ENCODE peak calls at places on chromosomes 5 and 9, in seven cellular contexts. One of them, this sample, is unnamed.

GRCh38 chr5:111892949-111893348 is 136.0 kb upstream of the NREP start:
- DNase-seq in HTR-8/SVneo: no peak
- DNase-seq in stimulated activated CD4-positive, alpha-beta T cell treated with anti-CD3 and anti-CD28 coated beads, TNF-alpha, amount 100 ng/mL, for 48 hours: no peak
- DNase-seq in iris pigment epithelial cell: peak
- DNase-seq in NCI-H2171: no peak
- DNase-seq in tibial nerve: no peak
- DNase-seq in immature natural killer cell: no peak
- DNase-seq in this sample: no peak

GRCh38 chr5:35232124-35232523 is 1.8 kb upstream of the PRLR start:
- DNase-seq in iris pigment epithelial cell: no peak
- DNase-seq in HTR-8/SVneo: no peak
- DNase-seq in tibial nerve: no peak
- DNase-seq in stimulated activated CD4-positive, alpha-beta T cell treated with anti-CD3 and anti-CD28 coated beads, TNF-alpha, amount 100 ng/mL, for 48 hours: no peak
- DNase-seq in immature natural killer cell: no peak
- DNase-seq in NCI-H2171: no peak
- DNase-seq in this sample: no peak

GRCh38 chr5:135493406-135494180 is 41.4 kb upstream of the TIFAB start:
- DNase-seq in immature natural killer cell: no peak
- DNase-seq in tibial nerve: no peak
- DNase-seq in stimulated activated CD4-positive, alpha-beta T cell treated with anti-CD3 and anti-CD28 coated beads, TNF-alpha, amount 100 ng/mL, for 48 hours: no peak
- DNase-seq in HTR-8/SVneo: peak
- DNase-seq in iris pigment epithelial cell: peak
- DNase-seq in NCI-H2171: no peak
- DNase-seq in this sample: no peak

GRCh38 chr9:304519-305185 is 90.0 kb downstream of the DOCK8 start:
- DNase-seq in HTR-8/SVneo: no peak
- DNase-seq in immature natural killer cell: no peak
- DNase-seq in NCI-H2171: no peak
- DNase-seq in stimulated activated CD4-positive, alpha-beta T cell treated with anti-CD3 and anti-CD28 coated beads, TNF-alpha, amount 100 ng/mL, for 48 hours: no peak
- DNase-seq in iris pigment epithelial cell: peak
- DNase-seq in tibial nerve: no peak
- DNase-seq in this sample: no peak

GRCh38 chr5:2310946-2311345 is 428.2 kb upstream of the IRX4 start:
- DNase-seq in NCI-H2171: no peak
- DNase-seq in immature natural killer cell: no peak
- DNase-seq in iris pigment epithelial cell: no peak
- DNase-seq in HTR-8/SVneo: no peak
- DNase-seq in tibial nerve: no peak
- DNase-seq in stimulated activated CD4-positive, alpha-beta T cell treated with anti-CD3 and anti-CD28 coated beads, TNF-alpha, amount 100 ng/mL, for 48 hours: no peak
- DNase-seq in this sample: no peak

GRCh38 chr5:164188733-164189148 is 683.3 kb downstream of the MAT2B start:
- DNase-seq in NCI-H2171: no peak
- DNase-seq in immature natural killer cell: no peak
- DNase-seq in HTR-8/SVneo: no peak
- DNase-seq in tibial nerve: no peak
- DNase-seq in stimulated activated CD4-positive, alpha-beta T cell treated with anti-CD3 and anti-CD28 coated beads, TNF-alpha, amount 100 ng/mL, for 48 hours: no peak
- DNase-seq in iris pigment epithelial cell: no peak
- DNase-seq in this sample: peak

GRCh38 chr5:8770431-8770830 is 775.4 kb downstream of the SEMA5A start:
- DNase-seq in NCI-H2171: no peak
- DNase-seq in immature natural killer cell: no peak
- DNase-seq in tibial nerve: no peak
- DNase-seq in stimulated activated CD4-positive, alpha-beta T cell treated with anti-CD3 and anti-CD28 coated beads, TNF-alpha, amount 100 ng/mL, for 48 hours: no peak
- DNase-seq in iris pigment epithelial cell: peak
- DNase-seq in HTR-8/SVneo: no peak
- DNase-seq in this sample: no peak

GRCh38 chr9:125655074-125655633 is 51.9 kb downstream of the MAPKAP1 start:
- DNase-seq in iris pigment epithelial cell: no peak
- DNase-seq in NCI-H2171: no peak
- DNase-seq in stimulated activated CD4-positive, alpha-beta T cell treated with anti-CD3 and anti-CD28 coated beads, TNF-alpha, amount 100 ng/mL, for 48 hours: no peak
- DNase-seq in immature natural killer cell: no peak
- DNase-seq in tibial nerve: no peak
- DNase-seq in HTR-8/SVneo: no peak
- DNase-seq in this sample: no peak

GRCh38 chr9:137434498-137435380 is 6.4 kb downstream of the ENTPD8 start:
- DNase-seq in stimulated activated CD4-positive, alpha-beta T cell treated with anti-CD3 and anti-CD28 coated beads, TNF-alpha, amount 100 ng/mL, for 48 hours: no peak
- DNase-seq in immature natural killer cell: peak
- DNase-seq in NCI-H2171: no peak
- DNase-seq in tibial nerve: no peak
- DNase-seq in iris pigment epithelial cell: no peak
- DNase-seq in HTR-8/SVneo: no peak
- DNase-seq in this sample: no peak

GRCh38 chr5:1930501-1930879 is 47.8 kb upstream of the IRX4 start:
- DNase-seq in immature natural killer cell: no peak
- DNase-seq in tibial nerve: no peak
- DNase-seq in NCI-H2171: no peak
- DNase-seq in iris pigment epithelial cell: no peak
- DNase-seq in HTR-8/SVneo: no peak
- DNase-seq in stimulated activated CD4-positive, alpha-beta T cell treated with anti-CD3 and anti-CD28 coated beads, TNF-alpha, amount 100 ng/mL, for 48 hours: no peak
- DNase-seq in this sample: peak